ENCODE peak calls at places on chromosome 18, in seven cellular contexts. One of them, this sample, is unnamed.

GRCh38 chr18:77210249-77210648 is 39.4 kb upstream of the GALR1 start:
- DNase-seq in GM23248: no peak
- DNase-seq in pancreas: no peak
- DNase-seq in spleen: no peak
- DNase-seq in tibial artery: no peak
- DNase-seq in heart left ventricle: no peak
- DNase-seq in prostate gland: no peak
- DNase-seq in this sample: no peak

GRCh38 chr18:2909431-2910140 is 62.8 kb downstream of the EMILIN2 start:
- DNase-seq in GM23248: no peak
- DNase-seq in pancreas: peak
- DNase-seq in spleen: no peak
- DNase-seq in tibial artery: no peak
- DNase-seq in heart left ventricle: peak
- DNase-seq in prostate gland: no peak
- DNase-seq in this sample: no peak

GRCh38 chr18:34467059-34467458 is 242.3 kb upstream of the NOL4 start:
- DNase-seq in GM23248: peak
- DNase-seq in pancreas: no peak
- DNase-seq in spleen: no peak
- DNase-seq in tibial artery: no peak
- DNase-seq in heart left ventricle: no peak
- DNase-seq in prostate gland: no peak
- DNase-seq in this sample: no peak

GRCh38 chr18:79634593-79634992 is 45.0 kb upstream of the CTDP1 start:
- DNase-seq in GM23248: peak
- DNase-seq in pancreas: peak
- DNase-seq in spleen: peak
- DNase-seq in tibial artery: no peak
- DNase-seq in heart left ventricle: no peak
- DNase-seq in prostate gland: no peak
- DNase-seq in this sample: no peak

GRCh38 chr18:44520981-44521672 is 159.6 kb upstream of the SETBP1 start:
- DNase-seq in GM23248: peak
- DNase-seq in pancreas: no peak
- DNase-seq in spleen: no peak
- DNase-seq in tibial artery: no peak
- DNase-seq in heart left ventricle: no peak
- DNase-seq in prostate gland: no peak
- DNase-seq in this sample: peak

GRCh38 chr18:76490701-76491171 is 4.3 kb downstream of the ZNF516 start:
- DNase-seq in GM23248: peak
- DNase-seq in pancreas: peak
- DNase-seq in spleen: peak
- DNase-seq in tibial artery: no peak
- DNase-seq in heart left ventricle: peak
- DNase-seq in prostate gland: peak
- DNase-seq in this sample: peak

GRCh38 chr18:49944681-49945080 is 131.3 kb upstream of the ACAA2 start:
- DNase-seq in GM23248: peak
- DNase-seq in pancreas: no peak
- DNase-seq in spleen: no peak
- DNase-seq in tibial artery: no peak
- DNase-seq in heart left ventricle: no peak
- DNase-seq in prostate gland: no peak
- DNase-seq in this sample: no peak

GRCh38 chr18:74381621-74382350 is 66.1 kb downstream of the C18orf63 start:
- DNase-seq in GM23248: no peak
- DNase-seq in pancreas: no peak
- DNase-seq in spleen: no peak
- DNase-seq in tibial artery: no peak
- DNase-seq in heart left ventricle: peak
- DNase-seq in prostate gland: no peak
- DNase-seq in this sample: no peak

GRCh38 chr18:3209859-3210569 is 9.8 kb downstream of the MYOM1 start:
- DNase-seq in GM23248: no peak
- DNase-seq in pancreas: no peak
- DNase-seq in spleen: no peak
- DNase-seq in tibial artery: no peak
- DNase-seq in heart left ventricle: no peak
- DNase-seq in prostate gland: no peak
- DNase-seq in this sample: no peak

GRCh38 chr18:61551586-61551985 is 218.4 kb downstream of the CDH20 start:
- DNase-seq in GM23248: peak
- DNase-seq in pancreas: no peak
- DNase-seq in spleen: no peak
- DNase-seq in tibial artery: no peak
- DNase-seq in heart left ventricle: peak
- DNase-seq in prostate gland: peak
- DNase-seq in this sample: peak

GRCh38 chr18:51137051-51137729 is 60.3 kb downstream of the MEX3C start:
- DNase-seq in GM23248: peak
- DNase-seq in pancreas: no peak
- DNase-seq in spleen: no peak
- DNase-seq in tibial artery: no peak
- DNase-seq in heart left ventricle: no peak
- DNase-seq in prostate gland: no peak
- DNase-seq in this sample: no peak

GRCh38 chr18:37294951-37295350 is 270.6 kb downstream of the CELF4 start:
- DNase-seq in GM23248: peak
- DNase-seq in pancreas: no peak
- DNase-seq in spleen: no peak
- DNase-seq in tibial artery: no peak
- DNase-seq in heart left ventricle: no peak
- DNase-seq in prostate gland: no peak
- DNase-seq in this sample: no peak

GRCh38 chr18:5146093-5146492 is 51.0 kb downstream of the AKAIN1 start:
- DNase-seq in GM23248: no peak
- DNase-seq in pancreas: no peak
- DNase-seq in spleen: no peak
- DNase-seq in tibial artery: no peak
- DNase-seq in heart left ventricle: no peak
- DNase-seq in prostate gland: no peak
- DNase-seq in this sample: no peak

GRCh38 chr18:48827321-48828200 is 123.2 kb downstream of the SMAD7 start:
- DNase-seq in GM23248: peak
- DNase-seq in pancreas: no peak
- DNase-seq in spleen: peak
- DNase-seq in tibial artery: peak
- DNase-seq in heart left ventricle: peak
- DNase-seq in prostate gland: no peak
- DNase-seq in this sample: no peak

GRCh38 chr18:29226201-29226600 is 1049.3 kb upstream of the CDH2 start:
- DNase-seq in GM23248: no peak
- DNase-seq in pancreas: no peak
- DNase-seq in spleen: no peak
- DNase-seq in tibial artery: no peak
- DNase-seq in heart left ventricle: no peak
- DNase-seq in prostate gland: no peak
- DNase-seq in this sample: no peak

GRCh38 chr18:54845788-54846187 is 17.5 kb downstream of the RAB27B start:
- DNase-seq in GM23248: peak
- DNase-seq in pancreas: no peak
- DNase-seq in spleen: no peak
- DNase-seq in tibial artery: no peak
- DNase-seq in heart left ventricle: no peak
- DNase-seq in prostate gland: no peak
- DNase-seq in this sample: no peak

GRCh38 chr18:62523255-62523588 is 397 bp downstream of the ZCCHC2 start:
- DNase-seq in GM23248: no peak
- DNase-seq in pancreas: no peak
- DNase-seq in spleen: no peak
- DNase-seq in tibial artery: no peak
- DNase-seq in heart left ventricle: no peak
- DNase-seq in prostate gland: no peak
- DNase-seq in this sample: no peak

GRCh38 chr18:41059126-41059415 is 896.0 kb upstream of the PIK3C3 start:
- DNase-seq in GM23248: no peak
- DNase-seq in pancreas: no peak
- DNase-seq in spleen: no peak
- DNase-seq in tibial artery: no peak
- DNase-seq in heart left ventricle: no peak
- DNase-seq in prostate gland: no peak
- DNase-seq in this sample: no peak

GRCh38 chr18:8881103-8881502 is 175.7 kb downstream of the MTCL1 start:
- DNase-seq in GM23248: no peak
- DNase-seq in pancreas: no peak
- DNase-seq in spleen: no peak
- DNase-seq in tibial artery: no peak
- DNase-seq in heart left ventricle: no peak
- DNase-seq in prostate gland: no peak
- DNase-seq in this sample: no peak

GRCh38 chr18:8876887-8877286 is 171.5 kb downstream of the MTCL1 start:
- DNase-seq in GM23248: no peak
- DNase-seq in pancreas: no peak
- DNase-seq in spleen: no peak
- DNase-seq in tibial artery: no peak
- DNase-seq in heart left ventricle: no peak
- DNase-seq in prostate gland: no peak
- DNase-seq in this sample: no peak

GRCh38 chr18:8883409-8883668 is 178.0 kb downstream of the MTCL1 start:
- DNase-seq in GM23248: no peak
- DNase-seq in pancreas: no peak
- DNase-seq in spleen: no peak
- DNase-seq in tibial artery: no peak
- DNase-seq in heart left ventricle: no peak
- DNase-seq in prostate gland: no peak
- DNase-seq in this sample: no peak

GRCh38 chr18:8882632-8883408 is 177.5 kb downstream of the MTCL1 start:
- DNase-seq in GM23248: peak
- DNase-seq in pancreas: no peak
- DNase-seq in spleen: no peak
- DNase-seq in tibial artery: no peak
- DNase-seq in heart left ventricle: no peak
- DNase-seq in prostate gland: no peak
- DNase-seq in this sample: no peak
- H3K27ac ChIP-seq in GM23248: no peak
- H3K27ac ChIP-seq in pancreas: no peak
- H3K27ac ChIP-seq in spleen: no peak
- H3K27ac ChIP-seq in tibial artery: no peak
- H3K27ac ChIP-seq in heart left ventricle: no peak
- H3K27ac ChIP-seq in prostate gland: no peak
- H3K27ac ChIP-seq in this sample: no peak

GRCh38 chr18:52190630-52191029 is 149.4 kb upstream of the DCC start:
- DNase-seq in GM23248: no peak
- DNase-seq in pancreas: no peak
- DNase-seq in spleen: no peak
- DNase-seq in tibial artery: no peak
- DNase-seq in heart left ventricle: no peak
- DNase-seq in prostate gland: no peak
- DNase-seq in this sample: no peak

GRCh38 chr18:52190195-52190594 is 149.8 kb upstream of the DCC start:
- DNase-seq in GM23248: no peak
- DNase-seq in pancreas: no peak
- DNase-seq in spleen: no peak
- DNase-seq in tibial artery: no peak
- DNase-seq in heart left ventricle: no peak
- DNase-seq in prostate gland: no peak
- DNase-seq in this sample: no peak
- H3K27ac ChIP-seq in GM23248: no peak
- H3K27ac ChIP-seq in pancreas: no peak
- H3K27ac ChIP-seq in spleen: no peak
- H3K27ac ChIP-seq in tibial artery: no peak
- H3K27ac ChIP-seq in heart left ventricle: no peak
- H3K27ac ChIP-seq in prostate gland: no peak
- H3K27ac ChIP-seq in this sample: no peak

GRCh38 chr18:57772387-57772799 is 30.7 kb downstream of the ATP8B1 start:
- DNase-seq in GM23248: no peak
- DNase-seq in pancreas: no peak
- DNase-seq in spleen: no peak
- DNase-seq in tibial artery: no peak
- DNase-seq in heart left ventricle: no peak
- DNase-seq in prostate gland: peak
- DNase-seq in this sample: no peak

GRCh38 chr18:57768557-57769326 is 34.4 kb downstream of the ATP8B1 start:
- DNase-seq in GM23248: peak
- DNase-seq in pancreas: no peak
- DNase-seq in spleen: no peak
- DNase-seq in tibial artery: no peak
- DNase-seq in heart left ventricle: no peak
- DNase-seq in prostate gland: no peak
- DNase-seq in this sample: no peak

GRCh38 chr18:57767259-57768050 is 35.7 kb downstream of the ATP8B1 start:
- DNase-seq in GM23248: peak
- DNase-seq in pancreas: no peak
- DNase-seq in spleen: no peak
- DNase-seq in tibial artery: no peak
- DNase-seq in heart left ventricle: no peak
- DNase-seq in prostate gland: no peak
- DNase-seq in this sample: no peak

GRCh38 chr18:57771183-57771582 is 31.9 kb downstream of the ATP8B1 start:
- DNase-seq in GM23248: no peak
- DNase-seq in pancreas: no peak
- DNase-seq in spleen: no peak
- DNase-seq in tibial artery: no peak
- DNase-seq in heart left ventricle: no peak
- DNase-seq in prostate gland: peak
- DNase-seq in this sample: peak

GRCh38 chr18:57771626-57772025 is 31.5 kb downstream of the ATP8B1 start:
- DNase-seq in GM23248: no peak
- DNase-seq in pancreas: no peak
- DNase-seq in spleen: no peak
- DNase-seq in tibial artery: no peak
- DNase-seq in heart left ventricle: no peak
- DNase-seq in prostate gland: no peak
- DNase-seq in this sample: peak
- H3K27ac ChIP-seq in GM23248: no peak
- H3K27ac ChIP-seq in pancreas: peak
- H3K27ac ChIP-seq in spleen: peak
- H3K27ac ChIP-seq in tibial artery: no peak
- H3K27ac ChIP-seq in heart left ventricle: peak
- H3K27ac ChIP-seq in prostate gland: peak
- H3K27ac ChIP-seq in this sample: no peak

GRCh38 chr18:10477121-10477862 is 22.9 kb downstream of the APCDD1 start:
- DNase-seq in GM23248: no peak
- DNase-seq in pancreas: no peak
- DNase-seq in spleen: no peak
- DNase-seq in tibial artery: no peak
- DNase-seq in heart left ventricle: no peak
- DNase-seq in prostate gland: no peak
- DNase-seq in this sample: no peak
- H3K27ac ChIP-seq in GM23248: no peak
- H3K27ac ChIP-seq in pancreas: no peak
- H3K27ac ChIP-seq in spleen: peak
- H3K27ac ChIP-seq in tibial artery: no peak
- H3K27ac ChIP-seq in heart left ventricle: no peak
- H3K27ac ChIP-seq in prostate gland: no peak
- H3K27ac ChIP-seq in this sample: peak

DNA sequence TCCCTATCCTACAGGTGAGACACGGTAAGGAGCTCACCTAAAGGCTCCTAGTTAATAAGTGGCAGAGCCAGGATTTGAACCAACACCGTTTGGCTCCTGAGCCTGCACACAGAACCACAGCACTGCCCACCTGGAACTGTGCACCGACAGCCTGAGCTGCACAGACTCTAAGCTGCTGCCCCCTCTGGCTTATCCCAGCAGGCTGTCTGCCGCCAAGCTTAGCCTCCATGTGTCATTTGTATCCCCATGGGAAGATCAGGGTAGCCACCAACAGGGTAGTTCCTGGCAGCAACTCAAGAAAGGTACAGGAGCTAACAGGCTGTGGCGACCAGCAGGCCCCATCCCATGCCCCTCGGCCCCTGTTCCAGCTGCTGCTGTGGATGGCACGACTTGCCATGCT is 135.7 kb downstream of the LRRC30 start:
- DNase-seq in GM23248: no peak
- DNase-seq in pancreas: no peak
- DNase-seq in spleen: no peak
- DNase-seq in tibial artery: no peak
- DNase-seq in heart left ventricle: no peak
- DNase-seq in prostate gland: no peak
- DNase-seq in this sample: no peak
- H3K27ac ChIP-seq in GM23248: no peak
- H3K27ac ChIP-seq in pancreas: no peak
- H3K27ac ChIP-seq in spleen: no peak
- H3K27ac ChIP-seq in tibial artery: no peak
- H3K27ac ChIP-seq in heart left ventricle: peak
- H3K27ac ChIP-seq in prostate gland: no peak
- H3K27ac ChIP-seq in this sample: no peak